ENCODE peak calls at places on chromosomes 12 and 14, in ten cellular contexts. U is CD4-positive, alpha-beta memory T cell; O is psoas muscle; I is pancreas; H is effector memory CD4-positive, alpha-beta T cell; M is CD8-positive, alpha-beta T cell; X is cardiac muscle cell; G is naive thymus-derived CD4-positive, alpha-beta T cell; N is endothelial cell of umbilical vein; R is right lobe of liver. D is an unnamed sample. For H3K4me1 and H3K36me3, the result is how much of the 10 kb centered on the place peaks cover.

GRCh38 chr12:5166976-5167375 is 123.3 kb downstream of the KCNA5 start:
- DNase-seq in M (no peak), I (no peak), H (no peak), G (no peak), O (no peak), R (no peak), N (peak), X (peak), U (no peak), D (no peak)

GRCh38 chr12:75728826-75729225 is 217.4 kb upstream of the KRR1 start:
- DNase-seq in H (no peak), M (no peak), I (no peak), X (no peak), U (no peak), N (no peak), G (no peak), R (no peak), O (no peak), D (no peak)

GRCh38 chr12:3727877-3728632 is 24.9 kb downstream of the CRACR2A start:
- DNase-seq in O (no peak), M (peak), H (no peak), X (peak), G (peak), R (no peak), I (no peak), N (no peak), U (peak), D (no peak)

GRCh38 chr14:104436741-104437701 is 142.5 kb upstream of the C14orf180 start:
- DNase-seq in X (no peak), M (no peak), G (no peak), U (no peak), O (no peak), H (no peak), R (peak), I (peak), N (no peak), D (no peak)

GRCh38 chr14:69682607-69683263 is 71.3 kb downstream of the SUSD6 start:
- DNase-seq in O (no peak), G (no peak), N (no peak), I (no peak), X (peak), H (no peak), U (no peak), R (no peak), M (no peak), D (no peak)

GRCh38 chr12:78081590-78082314 is 251.1 kb downstream of the NAV3 start:
- DNase-seq in N (no peak), G (no peak), U (no peak), R (no peak), O (no peak), I (no peak), X (no peak), M (no peak), H (no peak), D (no peak)

GRCh38 chr14:103332143-103332919 is 1.7 kb upstream of the EIF5 start:
- DNase-seq in G (no peak), O (no peak), R (no peak), N (no peak), I (no peak), U (no peak), H (no peak), M (no peak), X (no peak), D (no peak)

GRCh38 chr14:94532462-94532861 is 23.2 kb upstream of the SERPINA12 start:
- DNase-seq in H (no peak), U (no peak), O (no peak), G (no peak), N (no peak), M (no peak), I (no peak), X (peak), R (no peak), D (no peak)

GRCh38 chr12:117603316-117604113 is 242.1 kb upstream of the NOS1 start:
- DNase-seq in R (no peak), H (no peak), N (peak), U (no peak), O (no peak), X (no peak), I (no peak), M (no peak), G (no peak), D (no peak)

GRCh38 chr12:66086001-66086400 is 44.5 kb downstream of the LLPH start:
- DNase-seq in U (no peak), N (no peak), I (no peak), R (no peak), X (no peak), G (no peak), M (no peak), H (no peak), O (no peak), D (no peak)

GRCh38 chr12:14262771-14263511 is 102.5 kb upstream of the ATF7IP start:
- DNase-seq in I (no peak), O (no peak), U (no peak), H (no peak), M (no peak), N (no peak), R (no peak), G (no peak), X (no peak), D (no peak)

GRCh38 chr12:95385646-95386045 is 88.3 kb upstream of the METAP2 start:
- DNase-seq in N (no peak), H (no peak), U (no peak), X (peak), I (no peak), R (no peak), G (no peak), O (no peak), M (no peak), D (no peak)

GRCh38 chr12:1851126-1851791 is 30.9 kb downstream of the LRTM2 start:
- DNase-seq in G (no peak), R (no peak), I (no peak), H (no peak), X (peak), U (no peak), O (no peak), N (peak), M (no peak), D (no peak)

GRCh38 chr14:63343878-63344277 is 25.1 kb upstream of the GPHB5 start:
- DNase-seq in X (peak), R (no peak), N (peak), O (no peak), M (no peak), I (no peak), U (no peak), G (no peak), H (no peak), D (no peak)

GRCh38 chr14:91835920-91836843 is 31.2 kb downstream of the TC2N start:
- DNase-seq in X (peak), G (peak), R (peak), H (peak), M (peak), I (peak), N (no peak), O (peak), U (peak), D (peak)

GRCh38 chr12:97173672-97174385 is 266.8 kb downstream of the NEDD1 start:
- DNase-seq in X (no peak), U (no peak), O (no peak), R (no peak), I (no peak), M (no peak), H (no peak), N (no peak), G (no peak), D (no peak)

GRCh38 chr14:55277972-55278740 is 6.9 kb downstream of the FBXO34 start:
- DNase-seq in U (no peak), G (no peak), N (peak), H (no peak), M (no peak), X (no peak), R (no peak), I (no peak), O (no peak), D (no peak)

GRCh38 chr14:55705651-55706340 is 125.8 kb downstream of the KTN1 start:
- DNase-seq in R (no peak), H (no peak), M (no peak), I (peak), O (no peak), U (no peak), G (no peak), N (no peak), X (no peak), D (no peak)

GRCh38 chr12:80291108-80291754 is 152.8 kb upstream of the PTPRQ start:
- DNase-seq in X (no peak), R (no peak), I (no peak), U (no peak), O (no peak), H (no peak), N (no peak), G (no peak), M (no peak), D (no peak)

GRCh38 chr14:84670801-84671200 is 859.1 kb upstream of the FLRT2 start:
- DNase-seq in G (no peak), R (no peak), H (no peak), M (no peak), X (peak), O (no peak), U (no peak), N (no peak), I (no peak), D (no peak)

GRCh38 chr12:83179999-83180398 is 493.3 kb downstream of the TMTC2 start:
- DNase-seq in H (no peak), M (no peak), G (no peak), X (no peak), U (no peak), O (no peak), I (no peak), R (no peak), N (no peak), D (no peak)

GRCh38 chr14:102927878-102928411 is 5.5 kb downstream of the AMN start:
- DNase-seq in O (no peak), U (no peak), N (no peak), R (no peak), I (no peak), H (no peak), M (no peak), G (no peak), X (peak), D (no peak)

GRCh38 chr14:94342334-94342934 is 19.3 kb upstream of the SERPINA6 start:
- DNase-seq in X (peak), O (peak), R (peak), H (no peak), M (no peak), I (peak), U (no peak), N (peak), G (no peak), D (peak)

GRCh38 chr12:52741378-52742195 is 35.6 kb downstream of the KRT76 start:
- DNase-seq in N (peak), I (peak), R (peak), U (peak), O (peak), H (no peak), G (peak), M (peak), X (peak), D (peak)

GRCh38 chr12:68620528-68620927 is 9.8 kb downstream of the RAP1B start:
- DNase-seq in M (no peak), X (no peak), R (no peak), N (no peak), U (no peak), H (no peak), I (no peak), O (no peak), G (no peak), D (no peak)

GRCh38 chr12:22271036-22271435 is 63.5 kb downstream of the ST8SIA1 start:
- DNase-seq in R (no peak), X (peak), H (no peak), G (no peak), N (peak), U (no peak), I (no peak), O (no peak), M (no peak), D (no peak)

GRCh38 chr12:9106610-9107541 is 8.8 kb downstream of the A2M start:
- DNase-seq in U (no peak), M (no peak), X (no peak), R (no peak), N (no peak), G (no peak), H (no peak), I (no peak), O (no peak), D (no peak)

GRCh38 chr12:132736378-132736777 is 25.3 kb downstream of the ANKLE2 start:
- DNase-seq in I (no peak), O (no peak), M (no peak), N (no peak), R (no peak), H (no peak), G (no peak), X (no peak), U (no peak), D (peak)

GRCh38 chr12:71426648-71427047 is 12.9 kb upstream of the LGR5 start:
- DNase-seq in O (no peak), G (no peak), X (peak), I (no peak), N (no peak), M (no peak), H (no peak), R (no peak), U (no peak), D (no peak)

GRCh38 chr14:61860294-61860918 is 98.2 kb downstream of the SNAPC1 start:
- DNase-seq in U (peak), G (peak), I (peak), N (peak), M (peak), H (no peak), R (no peak), O (no peak), X (peak), D (no peak)

GRCh38 chr14:61854898-61855297 is 92.7 kb downstream of the SNAPC1 start:
- DNase-seq in M (no peak), R (no peak), X (no peak), U (no peak), I (no peak), O (no peak), G (no peak), N (no peak), H (no peak), D (no peak)
- H3K4me1 ChIP-seq in M (under half), R (under half), X (under half), U (under half), I (under half), O (under half), G (under half), N (under half), H (under half), D (under half)

DNA sequence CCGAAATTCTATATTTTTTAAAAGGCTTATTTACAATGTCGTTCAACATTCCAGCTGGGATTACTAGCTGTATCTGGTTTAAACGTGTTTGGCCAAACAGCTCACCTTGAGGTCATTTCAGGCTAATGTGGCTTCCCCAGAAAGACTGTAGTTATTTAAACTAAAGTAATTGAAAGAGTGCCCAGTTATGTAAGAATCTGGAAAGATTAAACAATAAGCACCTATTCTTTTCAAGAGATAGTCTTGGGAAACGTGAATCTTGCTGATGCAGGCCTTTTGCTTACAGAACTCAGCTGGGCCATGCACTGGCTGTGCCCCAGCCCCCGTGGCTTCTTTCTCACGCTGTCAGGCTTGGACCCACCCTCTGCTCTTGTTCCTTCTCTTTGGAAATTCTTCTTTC is 24.4 kb downstream of the GLRX5 start:
- DNase-seq in M (no peak), O (no peak), U (no peak), I (peak), N (no peak), X (no peak), R (no peak), G (no peak), H (no peak), D (no peak)
- H3K27ac ChIP-seq in M (no peak), O (no peak), U (no peak), I (no peak), N (no peak), X (no peak), R (peak), G (no peak), H (no peak), D (no peak)

GRCh38 chr12:125129592-125130255 is 64.5 kb downstream of the AACS start:
- DNase-seq in X (no peak), I (no peak), M (no peak), N (no peak), U (no peak), R (no peak), O (no peak), H (no peak), G (no peak), D (peak)
- H3K36me3 ChIP-seq in X (under half), I (under half), M (under half), N (under half), U (under half), R (under half), O (under half), H (under half), G (under half), D (under half)

DNA sequence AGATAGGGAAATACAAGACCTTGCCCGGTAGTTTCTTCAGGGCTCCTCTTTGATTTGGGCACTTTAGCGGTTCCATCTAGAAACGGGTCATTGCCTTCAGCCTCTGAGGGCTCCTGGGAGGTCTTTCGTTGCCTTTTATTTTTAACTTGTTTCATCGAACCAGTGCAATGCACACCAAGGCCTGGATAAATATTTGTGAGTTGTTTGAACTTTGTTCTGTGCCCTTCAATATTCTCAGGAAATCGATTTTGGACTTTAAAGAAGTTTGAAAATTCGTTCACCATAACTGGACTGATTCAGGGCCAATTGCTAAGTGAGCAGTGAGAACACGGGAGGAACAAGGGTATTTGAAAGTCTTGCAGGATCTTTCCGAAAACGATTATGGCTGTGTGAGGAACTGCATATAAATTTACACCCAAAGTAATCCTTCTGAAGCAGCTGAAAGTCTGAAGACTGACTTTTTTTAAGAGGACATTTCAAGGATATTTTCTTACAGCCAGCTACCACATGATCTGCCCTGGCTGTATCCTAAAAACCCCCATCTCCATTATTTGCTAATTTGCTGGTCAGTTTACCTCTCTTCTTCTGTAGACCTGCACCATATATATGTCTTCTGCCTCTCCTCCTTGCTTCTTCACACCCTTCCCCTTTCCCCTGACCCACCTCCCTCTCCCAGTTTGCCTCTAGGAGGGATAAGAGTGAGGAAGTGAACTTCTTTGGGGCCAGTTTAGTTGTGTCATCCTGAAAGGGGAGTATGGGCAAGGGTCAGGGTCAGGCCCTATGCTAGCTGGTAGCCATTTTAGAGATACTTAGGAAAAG is 8.0 kb downstream of the DUSP6 start:
- DNase-seq in R (peak), M (no peak), N (no peak), I (no peak), G (no peak), O (no peak), U (no peak), X (no peak), H (no peak), D (no peak)
- H3K4me1 ChIP-seq in R (under half), M (under half), N (under half), I (half or more), G (under half), O (under half), U (under half), X (under half), H (under half), D (under half)

GRCh38 chr14:75987201-75987970 is 1.8 kb downstream of the IFT43 start:
- DNase-seq in H (no peak), I (no peak), U (no peak), X (no peak), M (no peak), R (no peak), O (no peak), G (no peak), N (peak), D (no peak)
- H3K27ac ChIP-seq in H (no peak), I (no peak), U (no peak), X (no peak), M (no peak), R (no peak), O (no peak), G (no peak), N (peak), D (no peak)

DNA sequence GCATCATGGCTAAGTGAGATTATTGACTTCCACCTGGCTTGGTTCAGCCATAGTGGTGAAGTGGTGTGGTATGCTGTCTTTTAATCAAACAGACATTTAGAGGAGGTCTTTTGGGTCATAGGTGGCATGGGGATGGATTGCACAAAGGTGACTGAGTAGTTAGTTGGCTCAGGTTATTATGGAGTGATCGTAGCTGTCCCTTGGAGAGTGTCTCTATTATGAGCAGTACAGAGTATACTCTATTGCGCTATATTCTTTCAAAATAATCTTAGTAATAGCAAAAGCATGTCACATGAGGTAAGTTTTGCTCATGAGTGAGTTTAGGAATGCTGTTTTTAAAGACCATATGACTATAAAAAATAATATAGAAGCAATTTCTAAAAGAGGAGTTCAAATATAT is 60.4 kb downstream of the RASSF8 start:
- DNase-seq in O (no peak), I (no peak), H (no peak), R (no peak), M (no peak), U (no peak), X (no peak), G (no peak), N (no peak), D (no peak)
- H3K36me3 ChIP-seq in O (under half), I (under half), H (under half), R (under half), M (under half), U (under half), X (under half), G (under half), N (under half), D (under half)